ENCODE peak calls at places on chromosomes 6 and 20, in five cellular contexts. M is left lung, H is pancreas, D is neural progenitor cell, T is AG04450. W is an unnamed sample.

GRCh38 chr6:44002591-44003344 is 124.5 kb downstream of the MRPL14 start:
- DNase-seq in M (peak), H (no peak), D (peak), T (no peak), W (peak)

GRCh38 chr6:107458687-107459282 is 579 bp downstream of the PDSS2 start:
- DNase-seq in M (peak), H (peak), D (no peak), T (no peak), W (no peak)

GRCh38 chr6:4889701-4890100 is 113.5 kb downstream of the CDYL start:
- DNase-seq in M (no peak), H (no peak), D (no peak), T (no peak), W (no peak)

GRCh38 chr6:108757357-108757756 is 90.9 kb upstream of the ARMC2 start:
- DNase-seq in M (no peak), H (no peak), D (no peak), T (no peak), W (no peak)

GRCh38 chr6:81720427-81720826 is 32.1 kb downstream of the TENT5A start:
- DNase-seq in M (no peak), H (no peak), D (no peak), T (no peak), W (no peak)

GRCh38 chr20:41800040-41800439 is 181.9 kb upstream of the CHD6 start:
- DNase-seq in M (no peak), H (no peak), D (no peak), T (no peak), W (no peak)

GRCh38 chr6:84445074-84445473 is 217.6 kb upstream of the CEP162 start:
- DNase-seq in M (no peak), H (no peak), D (no peak), T (no peak), W (no peak)

GRCh38 chr6:146856296-146856695 is 257.5 kb downstream of the ADGB start:
- DNase-seq in M (no peak), H (no peak), D (no peak), T (no peak), W (no peak)

GRCh38 chr6:36728289-36729168 is 30.9 kb downstream of the RAB44 start:
- DNase-seq in M (no peak), H (no peak), D (no peak), T (no peak), W (no peak)

GRCh38 chr6:35728663-35729348 is 8.0 kb upstream of the ARMC12 start:
- DNase-seq in M (peak), H (peak), D (no peak), T (no peak), W (peak)

GRCh38 chr6:150024646-150025155 is 631 bp downstream of the RAET1L start:
- DNase-seq in M (no peak), H (no peak), D (no peak), T (no peak), W (no peak)

GRCh38 chr6:55388161-55388560 is 60.9 kb downstream of the GFRAL start:
- DNase-seq in M (no peak), H (no peak), D (no peak), T (peak), W (no peak)

GRCh38 chr6:162244031-162244430 is 483.5 kb downstream of the PRKN start:
- DNase-seq in M (no peak), H (no peak), D (no peak), T (no peak), W (no peak)

DNA sequence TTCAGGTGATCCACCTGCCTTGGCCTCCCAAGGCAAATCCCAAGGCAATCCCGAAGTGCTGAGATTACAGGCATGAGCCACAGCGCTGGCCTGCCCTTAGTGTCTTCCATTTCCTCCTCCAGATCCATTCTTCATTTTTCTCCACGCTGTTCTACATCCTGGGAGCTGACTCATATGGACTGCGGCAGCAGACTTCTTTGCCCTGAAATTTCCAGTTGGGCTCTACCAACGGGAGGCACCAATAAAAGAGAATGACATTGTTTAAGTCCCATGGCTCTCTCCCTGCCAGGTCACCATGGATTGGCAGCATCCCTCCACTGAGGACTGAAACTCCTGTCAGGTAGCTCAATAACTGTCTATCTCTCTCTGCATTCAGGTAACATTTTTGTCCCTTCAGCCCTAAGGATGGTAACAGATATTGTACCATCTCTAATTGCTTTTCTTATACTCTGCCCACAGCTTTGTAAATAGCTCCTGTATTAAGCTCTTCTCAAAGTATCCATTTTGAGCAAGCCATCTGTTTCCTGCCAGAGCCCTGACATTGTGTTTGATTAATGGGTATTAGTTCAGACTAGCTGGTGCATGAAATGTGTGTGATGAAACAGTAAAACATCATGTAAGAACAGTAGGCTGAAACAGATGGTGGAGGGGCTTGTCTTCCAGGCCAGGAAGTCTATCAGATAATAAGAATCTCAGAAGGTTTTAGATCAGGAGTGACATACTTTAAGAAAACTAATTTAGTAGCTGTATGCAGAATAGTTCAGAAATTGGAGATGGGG is 3.6 kb downstream of the TBCC start:
- DNase-seq in M (no peak), H (no peak), D (no peak), T (no peak), W (peak)
- H3K4me3 ChIP-seq in M (no peak), H (no peak), D (no peak), T (no peak), W (no peak)

GRCh38 chr6:132364249-132364648 is 37.0 kb downstream of the MOXD1 start:
- DNase-seq in M (no peak), H (no peak), D (no peak), T (no peak), W (no peak)

GRCh38 chr6:132365319-132365907 is 35.9 kb downstream of the MOXD1 start:
- DNase-seq in M (no peak), H (no peak), D (peak), T (no peak), W (peak)

GRCh38 chr6:132364675-132365074 is 36.6 kb downstream of the MOXD1 start:
- DNase-seq in M (no peak), H (no peak), D (no peak), T (no peak), W (no peak)

GRCh38 chr6:132368916-132369481 is 32.3 kb downstream of the MOXD1 start:
- DNase-seq in M (no peak), H (no peak), D (no peak), T (no peak), W (no peak)

GRCh38 chr6:132369526-132369925 is 31.7 kb downstream of the MOXD1 start:
- DNase-seq in M (no peak), H (no peak), D (no peak), T (peak), W (no peak)
- H3K4me3 ChIP-seq in M (no peak), H (no peak), D (no peak), T (no peak), W (no peak)

GRCh38 chr6:41073968-41074691 is 1.4 kb downstream of the NFYA start:
- DNase-seq in M (no peak), H (no peak), D (peak), T (no peak), W (no peak)

GRCh38 chr6:41071501-41071922 is 644 bp downstream of the OARD1 start:
- DNase-seq in M (peak), H (no peak), D (no peak), T (no peak), W (no peak)

GRCh38 chr6:41072836-41073202 is at the start of gene NFYA:
- DNase-seq in M (no peak), H (peak), D (peak), T (no peak), W (peak)

GRCh38 chr6:41073203-41073967 is 611 bp downstream of the NFYA start:
- DNase-seq in M (peak), H (peak), D (peak), T (no peak), W (peak)

DNA sequence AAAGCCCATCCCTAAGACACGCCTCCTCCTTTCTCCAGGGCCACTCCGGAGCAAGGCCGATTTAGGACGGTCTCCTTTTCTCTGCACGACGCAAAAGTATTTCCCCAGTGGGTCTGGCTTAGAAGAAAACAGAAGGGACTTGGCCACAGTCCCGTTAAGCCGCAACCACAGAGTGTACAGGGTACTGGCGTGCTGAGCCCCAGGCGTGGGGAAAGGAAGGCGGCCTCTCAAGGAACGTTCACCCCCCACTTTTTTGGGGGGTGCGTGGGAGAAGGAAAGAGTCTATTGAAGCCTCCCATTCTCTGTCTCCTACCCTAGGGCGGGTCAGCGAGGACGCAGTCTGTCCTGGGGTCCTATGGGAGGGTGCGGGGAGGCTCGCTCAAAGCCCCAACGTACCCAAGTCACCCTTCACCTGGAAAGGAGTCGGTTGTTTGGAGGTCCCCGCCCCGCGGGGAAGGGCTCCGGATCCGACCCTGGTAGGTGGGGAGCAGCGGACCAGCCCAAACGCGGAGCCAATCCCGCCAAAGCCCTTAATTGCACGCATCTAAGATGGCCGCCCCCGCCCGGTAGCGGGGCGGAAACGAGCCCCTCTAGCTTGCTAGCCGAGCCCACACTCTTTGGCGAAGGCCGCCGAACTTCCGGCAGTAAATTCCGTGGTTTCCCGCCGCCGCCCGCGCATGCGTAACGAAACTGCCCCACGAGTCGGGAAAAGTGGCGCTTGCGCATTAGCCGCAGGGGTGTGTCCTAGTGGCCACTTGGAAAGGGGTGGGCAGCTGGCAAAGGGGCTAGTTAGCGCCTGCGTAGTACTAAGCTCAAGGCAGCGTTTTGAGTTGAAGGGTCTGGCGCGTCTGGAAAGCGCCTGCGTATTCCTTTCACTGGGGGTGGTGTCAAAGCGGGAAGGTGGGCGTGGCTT is at the start of gene OARD1:
- DNase-seq in M (peak), H (peak), D (peak), T (peak), W (peak)
- H3K4me3 ChIP-seq in M (peak), H (peak), D (peak), T (peak), W (peak)

GRCh38 chr6:37819177-37819801 is at the start of gene ZFAND3:
- DNase-seq in M (peak), H (peak), D (peak), T (peak), W (peak)
- H3K4me3 ChIP-seq in M (peak), H (peak), D (peak), T (peak), W (peak)

GRCh38 chr6:89951574-89952360 is 57.5 kb downstream of the GJA10 start:
- DNase-seq in M (no peak), H (no peak), D (peak), T (no peak), W (no peak)

GRCh38 chr6:89952361-89952680 is 58.1 kb downstream of the GJA10 start:
- DNase-seq in M (no peak), H (no peak), D (no peak), T (no peak), W (no peak)

GRCh38 chr6:89950879-89951391 is 56.7 kb downstream of the GJA10 start:
- DNase-seq in M (no peak), H (no peak), D (no peak), T (no peak), W (no peak)

GRCh38 chr6:89954721-89955148 is 60.5 kb downstream of the GJA10 start:
- DNase-seq in M (no peak), H (no peak), D (no peak), T (no peak), W (no peak)

DNA sequence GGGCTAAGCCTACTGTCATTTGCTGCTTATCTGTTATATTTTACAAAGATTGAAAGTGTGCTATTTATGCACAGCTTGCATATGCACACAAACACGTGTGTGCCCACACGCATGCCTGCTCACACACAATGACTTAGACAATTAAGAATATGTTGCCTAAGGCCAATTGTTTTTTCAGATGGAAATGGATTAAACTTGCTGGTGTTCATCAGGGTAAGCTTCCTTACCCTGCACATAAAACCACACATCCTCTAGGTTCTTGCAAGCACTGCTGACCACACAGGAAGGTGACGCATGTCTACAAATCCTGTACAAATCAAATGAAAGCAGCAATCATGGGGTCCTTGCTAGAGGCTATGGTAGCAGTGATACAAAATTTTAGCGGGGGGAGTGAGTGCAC is 58.4 kb downstream of the GJA10 start:
- DNase-seq in M (no peak), H (no peak), D (no peak), T (peak), W (no peak)
- H3K4me3 ChIP-seq in M (no peak), H (no peak), D (no peak), T (no peak), W (no peak)

DNA sequence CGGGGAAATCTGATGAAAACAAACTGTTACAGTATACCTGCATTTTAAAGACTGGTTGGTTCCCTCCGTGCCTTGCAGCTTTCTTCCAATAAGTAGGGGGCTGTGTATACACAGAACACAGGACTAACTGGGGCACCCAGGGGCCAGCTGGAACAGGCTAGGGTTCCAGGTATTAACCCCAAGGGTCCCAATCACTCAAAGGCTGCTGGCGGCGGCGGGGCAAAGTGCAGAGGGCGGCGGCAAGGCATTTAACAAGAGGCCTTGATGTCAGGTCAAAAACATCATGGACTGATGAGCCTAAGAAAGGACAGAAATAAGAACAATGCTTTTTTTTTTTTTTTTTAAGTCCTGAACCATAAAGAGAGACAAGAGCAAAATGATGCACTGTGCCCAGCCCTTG is 2.5 kb downstream of the PMEPA1 start:
- DNase-seq in M (no peak), H (no peak), D (no peak), T (no peak), W (no peak)
- H3K4me3 ChIP-seq in M (no peak), H (no peak), D (no peak), T (no peak), W (no peak)

GRCh38 chr6:157239671-157240058 is 83.7 kb downstream of the TMEM242 start:
- DNase-seq in M (no peak), H (no peak), D (no peak), T (no peak), W (no peak)

GRCh38 chr6:157240960-157241311 is 82.4 kb downstream of the TMEM242 start:
- DNase-seq in M (no peak), H (no peak), D (no peak), T (no peak), W (no peak)

GRCh38 chr6:157239148-157239547 is 84.2 kb downstream of the TMEM242 start:
- DNase-seq in M (no peak), H (no peak), D (no peak), T (no peak), W (no peak)

GRCh38 chr6:157241411-157241979 is 81.8 kb downstream of the TMEM242 start:
- DNase-seq in M (no peak), H (no peak), D (no peak), T (no peak), W (no peak)

GRCh38 chr6:157240059-157240959 is 83.0 kb downstream of the TMEM242 start:
- DNase-seq in M (no peak), H (no peak), D (peak), T (no peak), W (no peak)
- H3K4me3 ChIP-seq in M (peak), H (no peak), D (no peak), T (peak), W (no peak)

GRCh38 chr20:63843222-63843621 is 12.2 kb upstream of the ZBTB46 start:
- DNase-seq in M (no peak), H (no peak), D (no peak), T (no peak), W (no peak)

GRCh38 chr20:63843778-63844177 is 12.7 kb upstream of the ZBTB46 start:
- DNase-seq in M (no peak), H (no peak), D (no peak), T (no peak), W (no peak)

GRCh38 chr20:63839620-63840019 is 8.6 kb upstream of the ZBTB46 start:
- DNase-seq in M (no peak), H (no peak), D (no peak), T (no peak), W (no peak)

GRCh38 chr20:63844384-63845025 is 13.4 kb upstream of the ZBTB46 start:
- DNase-seq in M (no peak), H (no peak), D (no peak), T (no peak), W (no peak)

DNA sequence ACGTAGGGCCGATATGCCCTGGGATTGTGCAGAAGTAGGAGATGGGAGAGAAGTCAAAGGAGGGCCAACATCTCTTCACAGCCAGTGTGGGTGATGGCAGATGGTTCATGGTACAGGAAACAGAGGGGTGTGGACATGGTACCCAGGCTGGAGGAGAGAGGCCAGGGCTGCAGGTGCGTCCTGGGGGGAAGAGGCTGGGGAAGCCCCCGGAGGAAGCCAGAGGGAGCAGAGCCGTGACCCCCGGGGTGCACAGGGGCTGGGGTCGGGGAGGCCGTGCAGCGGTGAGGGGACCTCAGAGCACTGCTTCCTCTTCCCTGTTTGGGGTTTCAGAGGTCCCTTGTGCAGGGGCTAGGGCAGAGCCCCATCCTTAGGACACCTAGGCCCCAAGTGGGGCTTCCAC is 11.2 kb upstream of the ZBTB46 start:
- DNase-seq in M (no peak), H (no peak), D (no peak), T (no peak), W (no peak)
- H3K4me3 ChIP-seq in M (no peak), H (no peak), D (no peak), T (no peak), W (no peak)

GRCh38 chr6:52538921-52539354 is 37.9 kb downstream of the TRAM2 start:
- DNase-seq in M (no peak), H (no peak), D (no peak), T (no peak), W (no peak)

GRCh38 chr6:52537001-52537753 is 39.7 kb downstream of the TRAM2 start:
- DNase-seq in M (no peak), H (no peak), D (no peak), T (no peak), W (peak)

GRCh38 chr6:52536424-52536916 is 40.4 kb downstream of the TRAM2 start:
- DNase-seq in M (no peak), H (no peak), D (no peak), T (no peak), W (peak)

GRCh38 chr6:52539607-52540006 is 37.3 kb downstream of the TRAM2 start:
- DNase-seq in M (no peak), H (no peak), D (no peak), T (no peak), W (no peak)

GRCh38 chr6:52538252-52538905 is 38.5 kb downstream of the TRAM2 start:
- DNase-seq in M (no peak), H (no peak), D (no peak), T (no peak), W (no peak)
- H3K4me3 ChIP-seq in M (no peak), H (no peak), D (no peak), T (no peak), W (no peak)